ENCODE peak calls at places on chromosome 6, in four cellular contexts. One of them, this sample, is unnamed.

GRCh38 chr6:4355241-4355640 is 219.9 kb upstream of the ECI2 start:
- DNase-seq in T1000: peak
- DNase-seq in Daoy: peak
- DNase-seq in PC-3: peak
- DNase-seq in this sample: peak

GRCh38 chr6:42899871-42900270 is 16.0 kb upstream of the PTCRA start:
- DNase-seq in T1000: no peak
- DNase-seq in Daoy: no peak
- DNase-seq in PC-3: no peak
- DNase-seq in this sample: no peak

GRCh38 chr6:43938178-43939101 is 168.4 kb downstream of the VEGFA start:
- DNase-seq in T1000: no peak
- DNase-seq in Daoy: peak
- DNase-seq in PC-3: no peak
- DNase-seq in this sample: no peak

GRCh38 chr6:106051241-106051640 is 34.9 kb upstream of the PRDM1 start:
- DNase-seq in T1000: no peak
- DNase-seq in Daoy: no peak
- DNase-seq in PC-3: no peak
- DNase-seq in this sample: no peak

GRCh38 chr6:129704708-129705107 is 5.3 kb downstream of the ARHGAP18 start:
- DNase-seq in T1000: no peak
- DNase-seq in Daoy: no peak
- DNase-seq in PC-3: no peak
- DNase-seq in this sample: no peak

GRCh38 chr6:20589266-20589665 is 55.0 kb downstream of the CDKAL1 start:
- DNase-seq in T1000: no peak
- DNase-seq in Daoy: no peak
- DNase-seq in PC-3: peak
- DNase-seq in this sample: no peak

GRCh38 chr6:169851641-169852503 is 100.5 kb downstream of the ERMARD start:
- DNase-seq in T1000: no peak
- DNase-seq in Daoy: peak
- DNase-seq in PC-3: peak
- DNase-seq in this sample: peak

GRCh38 chr6:109292420-109292819 is 89.8 kb downstream of the CD164 start:
- DNase-seq in T1000: no peak
- DNase-seq in Daoy: no peak
- DNase-seq in PC-3: no peak
- DNase-seq in this sample: no peak

GRCh38 chr6:15399651-15400470 is 154.0 kb downstream of the JARID2 start:
- DNase-seq in T1000: peak
- DNase-seq in Daoy: peak
- DNase-seq in PC-3: peak
- DNase-seq in this sample: no peak

GRCh38 chr6:118668761-118669411 is 17.5 kb upstream of the CEP85L start:
- DNase-seq in T1000: no peak
- DNase-seq in Daoy: peak
- DNase-seq in PC-3: peak
- DNase-seq in this sample: no peak

GRCh38 chr6:152338335-152339125 is 298.6 kb downstream of the SYNE1 start:
- DNase-seq in T1000: no peak
- DNase-seq in Daoy: peak
- DNase-seq in PC-3: peak
- DNase-seq in this sample: peak